ENCODE peak calls at places on chromosome 13, in five cellular contexts. A is tibial artery; W is stimulated activated CD8-positive, alpha-beta memory T cell treated with anti-CD3 and anti-CD28 coated beads, Interleukin-4, amount 100 ng/mL, for 1 hour; F is neural progenitor cell; C is ovary. D is an unnamed sample.

GRCh38 chr13:47672245-47672975 is 328.7 kb downstream of the SUCLA2 start:
- DNase-seq in F (no peak), W (no peak), C (no peak), A (no peak), D (no peak)

GRCh38 chr13:92802776-92803175 is 423.8 kb upstream of the GPC6 start:
- DNase-seq in A (no peak), F (no peak), C (no peak), W (no peak), D (no peak)

GRCh38 chr13:74026753-74027152 is 107.5 kb downstream of the KLF12 start:
- DNase-seq in W (peak), A (no peak), C (no peak), F (no peak), D (no peak)

GRCh38 chr13:97855570-97855970 is 97.9 kb upstream of the IPO5 start:
- DNase-seq in C (peak), A (no peak), F (peak), W (no peak), D (no peak)

GRCh38 chr13:26019881-26020535 is 31.8 kb downstream of the SHISA2 start:
- DNase-seq in W (no peak), A (no peak), F (no peak), C (no peak), D (no peak)

GRCh38 chr13:27339299-27339698 is 68.7 kb downstream of the RASL11A start:
- DNase-seq in C (no peak), W (no peak), A (no peak), F (peak), D (no peak)

GRCh38 chr13:47433461-47434005 is 536.7 kb upstream of the HTR2A start:
- DNase-seq in C (no peak), W (no peak), F (no peak), A (no peak), D (no peak)

GRCh38 chr13:27638521-27638920 is 16.8 kb downstream of the POLR1D start:
- DNase-seq in W (no peak), A (no peak), F (no peak), C (no peak), D (no peak)

GRCh38 chr13:113216165-113217056 is 7.0 kb downstream of the CUL4A start:
- DNase-seq in F (peak), A (no peak), W (no peak), C (no peak), D (no peak)

GRCh38 chr13:27172495-27172842 is 858 bp upstream of the USP12 start:
- DNase-seq in A (no peak), C (no peak), W (no peak), F (no peak), D (no peak)

GRCh38 chr13:25752957-25753540 is 298.8 kb downstream of the SHISA2 start:
- DNase-seq in C (peak), W (no peak), A (peak), F (no peak), D (no peak)

GRCh38 chr13:93173656-93174055 is 53.0 kb upstream of the GPC6 start:
- DNase-seq in W (no peak), A (no peak), F (no peak), C (no peak), D (no peak)

GRCh38 chr13:43157796-43158195 is 134.4 kb downstream of the DNAJC15 start:
- DNase-seq in F (no peak), W (no peak), A (no peak), C (no peak), D (no peak)

GRCh38 chr13:36214163-36214921 is at the start of gene SOHLH2:
- DNase-seq in F (no peak), A (no peak), C (no peak), W (no peak), D (no peak)

GRCh38 chr13:20703785-20704458 is 423 bp downstream of the IL17D start:
- DNase-seq in F (peak), C (peak), A (peak), W (peak), D (no peak)

GRCh38 chr13:93561553-93561952 is 334.9 kb downstream of the GPC6 start:
- DNase-seq in W (no peak), A (no peak), C (no peak), F (peak), D (no peak)

GRCh38 chr13:82364525-82364924 is 1517.7 kb downstream of the SLITRK1 start:
- DNase-seq in F (no peak), A (no peak), C (no peak), W (no peak), D (no peak)

GRCh38 chr13:59846845-59847620 is 316.7 kb downstream of the DIAPH3 start:
- DNase-seq in W (no peak), C (no peak), F (peak), A (no peak), D (no peak)

GRCh38 chr13:59607780-59608233 is 555.9 kb downstream of the DIAPH3 start:
- DNase-seq in F (no peak), A (no peak), W (no peak), C (no peak), D (no peak)

GRCh38 chr13:70809588-70809987 is 701.3 kb upstream of the KLHL1 start:
- DNase-seq in F (no peak), A (no peak), W (no peak), C (no peak), D (no peak)

GRCh38 chr13:61913183-61913582 is 497.5 kb upstream of the PCDH20 start:
- DNase-seq in W (no peak), A (no peak), F (no peak), C (no peak), D (no peak)

GRCh38 chr13:43785681-43786471 is 896 bp downstream of the ENOX1 start:
- DNase-seq in A (peak), C (peak), W (no peak), F (peak), D (peak)

GRCh38 chr13:75469087-75469486 is 12.9 kb downstream of the TBC1D4 start:
- DNase-seq in C (no peak), F (peak), W (no peak), A (no peak), D (no peak)

GRCh38 chr13:24271611-24272451 is 37.5 kb upstream of the C1QTNF9 start:
- DNase-seq in W (peak), C (peak), F (peak), A (peak), D (no peak)

GRCh38 chr13:67223742-67224141 is 6.4 kb downstream of the PCDH9 start:
- DNase-seq in C (no peak), W (no peak), A (no peak), F (no peak), D (no peak)

GRCh38 chr13:110107568-110108347 is 199.2 kb downstream of the COL4A1 start:
- DNase-seq in W (no peak), A (no peak), C (no peak), F (peak), D (no peak)

D was measured in suprapubic skin.